ENCODE peak calls at places on chromosomes 13 and 19, in four cellular contexts. M is lower leg skin, T is fibroblast of the aortic adventitia, H is endothelial cell. S is an unnamed sample.

GRCh38 chr19:1580382-1580781 is 12.3 kb upstream of the MEX3D start:
- DNase-seq in H (no peak), M (no peak), T (no peak), S (no peak)

GRCh38 chr19:16325671-16326400 is 1.2 kb downstream of the KLF2 start:
- DNase-seq in H (no peak), T (peak), M (no peak), S (peak)

GRCh38 chr19:42325896-42326771 is 699 bp downstream of the MEGF8 start:
- DNase-seq in M (no peak), T (no peak), H (peak), S (peak)

GRCh38 chr19:54207908-54208783 is 7.5 kb downstream of the RPS9 start:
- DNase-seq in T (peak), H (no peak), M (peak), S (no peak)

GRCh38 chr19:2529473-2529918 is 53.6 kb downstream of the GADD45B start:
- DNase-seq in M (peak), T (peak), H (no peak), S (no peak)

GRCh38 chr19:40510526-40511115 is 43.8 kb downstream of the SPTBN4 start:
- DNase-seq in M (no peak), T (no peak), H (no peak), S (no peak)

GRCh38 chr13:71771144-71771543 is 95.9 kb downstream of the DACH1 start:
- DNase-seq in H (no peak), T (no peak), M (no peak), S (no peak)

GRCh38 chr13:61029064-61029463 is 386.6 kb downstream of the PCDH20 start:
- DNase-seq in T (no peak), H (no peak), M (no peak), S (peak)

GRCh38 chr13:29976535-29976934 is 126.1 kb upstream of the UBL3 start:
- DNase-seq in M (no peak), T (no peak), H (no peak), S (no peak)

GRCh38 chr19:1151917-1152601 is 22.0 kb downstream of the SBNO2 start:
- DNase-seq in T (peak), H (no peak), M (no peak), S (no peak)

GRCh38 chr19:36483653-36484052 is 5.7 kb downstream of the ZNF566 start:
- DNase-seq in H (no peak), T (no peak), M (no peak), S (no peak)

GRCh38 chr13:85313761-85314503 is 485.3 kb downstream of the SLITRK6 start:
- DNase-seq in T (no peak), H (no peak), M (no peak), S (no peak)

GRCh38 chr19:53908106-53908932 is 759 bp upstream of the CACNG7 start:
- DNase-seq in T (peak), H (peak), M (no peak), S (peak)

GRCh38 chr19:5960005-5961001 is 17.6 kb downstream of the RANBP3 start:
- DNase-seq in H (no peak), T (no peak), M (no peak), S (no peak)

GRCh38 chr13:97944396-97945029 is 9.0 kb upstream of the IPO5 start:
- DNase-seq in M (no peak), T (peak), H (no peak), S (no peak)

GRCh38 chr13:95677564-95678386 is 836 bp downstream of the DNAJC3 start:
- DNase-seq in M (peak), T (peak), H (no peak), S (no peak)

GRCh38 chr13:93987458-93987857 is 492.0 kb downstream of the DCT start:
- DNase-seq in H (no peak), M (no peak), T (no peak), S (no peak)

GRCh38 chr13:111953546-111954178 is 113.3 kb upstream of the SOX1 start:
- DNase-seq in M (no peak), H (no peak), T (no peak), S (no peak)

GRCh38 chr13:114065926-114066774 is 66.3 kb downstream of the RASA3 start:
- DNase-seq in T (no peak), H (no peak), M (no peak), S (no peak)

GRCh38 chr13:87614276-87614675 is 56.9 kb upstream of the SLITRK5 start:
- DNase-seq in M (no peak), T (no peak), H (no peak), S (no peak)

GRCh38 chr13:51644649-51645048 is 60.4 kb downstream of the WDFY2 start:
- DNase-seq in H (no peak), T (peak), M (no peak), S (no peak)

GRCh38 chr19:23273022-23273593 is 22.9 kb upstream of the ZNF724 start:
- DNase-seq in M (no peak), T (peak), H (no peak), S (no peak)

GRCh38 chr19:1883784-1884183 is 1.5 kb downstream of the ABHD17A start:
- DNase-seq in M (no peak), H (no peak), T (no peak), S (no peak)

GRCh38 chr13:59269476-59269875 is 894.3 kb downstream of the DIAPH3 start:
- DNase-seq in H (no peak), T (peak), M (no peak), S (no peak)

DNA sequence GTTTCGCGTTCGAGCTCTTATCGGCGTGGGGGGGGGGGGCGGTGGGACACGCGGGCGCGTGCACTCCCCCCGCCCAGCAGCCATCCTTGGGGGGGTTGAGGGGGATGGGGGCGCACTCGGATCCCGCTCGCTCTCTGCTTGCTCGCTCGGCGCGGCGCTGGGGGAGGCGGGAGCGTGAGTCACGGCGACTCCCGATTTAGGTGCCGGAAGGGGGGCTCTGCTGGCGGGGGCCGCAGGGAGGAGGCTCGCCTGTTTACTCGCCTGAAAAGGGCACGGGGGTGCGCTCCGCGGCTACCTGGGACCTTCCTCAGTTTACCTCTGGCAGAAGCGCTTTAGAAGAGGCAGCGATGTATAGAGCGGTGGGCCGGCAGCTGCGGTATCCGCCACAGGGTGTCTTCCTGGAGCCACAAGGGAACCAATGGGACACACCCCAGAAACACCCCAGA is 1.1 kb upstream of the PDE4A start:
- DNase-seq in T (no peak), H (no peak), M (no peak), S (peak)
- TF ChIP-seq CTCF in T (no peak), H (no peak), M (no peak), S (no peak)

GRCh38 chr13:45925151-45925550 is 73.6 kb upstream of the SIAH3 start:
- DNase-seq in H (no peak), T (no peak), M (no peak), S (no peak)
- TF ChIP-seq CTCF in H (no peak), T (no peak), M (no peak), S (no peak)

GRCh38 chr13:46728777-46729176 is 68.2 kb downstream of the ESD start:
- DNase-seq in T (no peak), M (no peak), H (peak), S (no peak)
- TF ChIP-seq CTCF in T (no peak), M (no peak), H (no peak), S (no peak)

GRCh38 chr19:18776288-18776594 is 14.9 kb downstream of the COMP start:
- DNase-seq in T (peak), M (no peak), H (no peak), S (no peak)
- TF ChIP-seq CTCF in T (peak), M (no peak), H (no peak), S (no peak)

S was measured in nephron progenitor cell.